ENCODE peak calls at places on chromosomes 5 and 9, in five cellular contexts. X is kidney glomerular epithelial cell; C is activated CD4-positive, CD25-positive, alpha-beta regulatory T cell; D is mesendoderm; W is T-cell. H is an unnamed sample.

GRCh38 chr5:1112596-1113331 is 901 bp upstream of the SLC12A7 start:
- DNase-seq in X (no peak), C (no peak), W (no peak), D (no peak), H (no peak)

GRCh38 chr5:132496631-132497487 is 6.3 kb upstream of the IRF1 start:
- DNase-seq in C (peak; percentile 53), W (no peak), X (peak; percentile 73), D (peak; percentile 82), H (peak; percentile 49)

GRCh38 chr9:130833324-130833990 is 1.6 kb upstream of the ABL1 start:
- DNase-seq in X (no peak), W (no peak), C (no peak), D (no peak), H (no peak)

GRCh38 chr5:79263-79662 is 12.7 kb upstream of the PLEKHG4B start:
- DNase-seq in C (no peak), W (no peak), X (no peak), D (no peak), H (no peak)

GRCh38 chr5:144267961-144268513 is 97.4 kb downstream of the KCTD16 start:
- DNase-seq in X (no peak), D (no peak), W (no peak), C (no peak), H (no peak)

GRCh38 chr9:89864731-89865130 is 259.9 kb downstream of the GADD45G start:
- DNase-seq in C (no peak), X (no peak), D (no peak), W (no peak), H (no peak)

GRCh38 chr5:144237851-144238250 is 67.2 kb downstream of the KCTD16 start:
- DNase-seq in D (no peak), W (no peak), C (no peak), X (no peak), H (no peak)

GRCh38 chr9:88870627-88871026 is 120.6 kb upstream of the S1PR3 start:
- DNase-seq in X (no peak), W (no peak), C (no peak), D (no peak), H (no peak)

GRCh38 chr5:179242676-179243075 is 102.6 kb downstream of the ADAMTS2 start:
- DNase-seq in C (no peak), X (no peak), W (no peak), D (no peak), H (no peak)

GRCh38 chr9:136774416-136775045 is 10.2 kb upstream of the LCN15 start:
- DNase-seq in X (no peak), W (no peak), D (no peak), C (no peak), H (no peak)

GRCh38 chr5:127930311-127930710 is 153.3 kb upstream of the SLC12A2 start:
- DNase-seq in X (peak; percentile 83), C (no peak), W (no peak), D (no peak), H (no peak)

GRCh38 chr5:494667-495255 is 29.5 kb downstream of the SLC9A3 start:
- DNase-seq in W (no peak), C (no peak), D (no peak), X (no peak), H (no peak)

GRCh38 chr9:115254217-115254616 is 136.3 kb upstream of the TNC start:
- DNase-seq in D (no peak), C (no peak), W (no peak), X (no peak), H (no peak)

GRCh38 chr9:16670791-16671190 is 199.7 kb downstream of the BNC2 start:
- DNase-seq in C (no peak), X (no peak), D (peak; percentile 34), W (no peak), H (no peak)

GRCh38 chr5:158272409-158272808 is 413.5 kb upstream of the CLINT1 start:
- DNase-seq in C (no peak), W (no peak), D (no peak), X (no peak), H (no peak)

H was measured in naive thymus-derived CD4-positive, alpha-beta T cell.